ENCODE peak calls at places on chromosomes 3 and 15, in nine cellular contexts. K, Z, N, W, C, J, U, O and B are unnamed samples.
A peak's percentile ranks its signal among the peaks of the same experiment; 100 is the strongest.

GRCh38 chr3:73342077-73342476 is 280.6 kb downstream of the EBLN2 start:
- DNase-seq in O (no peak), U (no peak), K (no peak), Z (no peak), N (no peak), J (no peak), W (no peak), C (no peak), B (no peak)

GRCh38 chr3:102238362-102238761 is 196.5 kb upstream of the ZPLD1 start:
- DNase-seq in Z (no peak), N (no peak), K (no peak), J (no peak), W (no peak), C (no peak), O (no peak), U (no peak), B (no peak)

GRCh38 chr15:48507416-48508065 is 138.0 kb downstream of the FBN1 start:
- DNase-seq in W (peak; percentile 84), U (peak; percentile 67), J (peak; percentile 20), K (peak; percentile 76), N (no peak), O (no peak), Z (peak; percentile 23), C (peak; percentile 22), B (peak; percentile 55)

GRCh38 chr3:151538706-151539403 is 78.0 kb upstream of the IGSF10 start:
- DNase-seq in K (peak; percentile 44), Z (peak; percentile 83), U (no peak), C (no peak), W (peak; percentile 29), N (no peak), J (peak; percentile 34), O (peak; percentile 16), B (no peak)

GRCh38 chr3:58686847-58687246 is 20.3 kb upstream of the FAM3D start:
- DNase-seq in O (no peak), K (no peak), U (no peak), W (no peak), N (no peak), Z (no peak), C (no peak), J (no peak), B (no peak)

GRCh38 chr3:32340039-32340438 is 51.6 kb upstream of the CMTM7 start:
- DNase-seq in N (peak; percentile 21), Z (peak; percentile 58), O (peak; percentile 16), J (peak; percentile 13), K (peak; percentile 48), C (peak; percentile 13), U (peak; percentile 32), W (peak; percentile 74), B (peak; percentile 28)

GRCh38 chr15:93033434-93034045 is 55.5 kb downstream of the RGMA start:
- DNase-seq in N (no peak), W (no peak), C (no peak), K (no peak), U (no peak), J (no peak), O (no peak), Z (no peak), B (no peak)

GRCh38 chr15:38414351-38414750 is 39.6 kb upstream of the FAM98B start:
- DNase-seq in J (peak; percentile 31), O (peak; percentile 76), N (peak; percentile 18), C (peak; percentile 55), W (peak; percentile 89), K (peak; percentile 85), Z (peak; percentile 24), U (peak; percentile 78), B (peak; percentile 71)

GRCh38 chr15:55897560-55898336 is 95.7 kb downstream of the NEDD4 start:
- DNase-seq in U (peak; percentile 68), C (peak; percentile 70), J (no peak), W (peak; percentile 78), K (peak; percentile 66), Z (peak; percentile 32), N (no peak), O (peak; percentile 40), B (peak; percentile 42)

GRCh38 chr3:63864008-63864871 is 573 bp downstream of the ATXN7 start:
- DNase-seq in Z (peak; percentile 71), U (peak; percentile 35), N (peak; percentile 55), W (peak; percentile 10), O (peak; percentile 24), J (no peak), C (peak; percentile 41), K (peak; percentile 55), B (no peak)

GRCh38 chr3:147384210-147385058 is 21.9 kb downstream of the ZIC4 start:
- DNase-seq in Z (no peak), O (no peak), C (no peak), K (no peak), U (no peak), J (no peak), N (no peak), W (no peak), B (no peak)

GRCh38 chr3:116517308-116517707 is 72.0 kb upstream of the LSAMP start:
- DNase-seq in Z (no peak), W (peak; percentile 6), K (peak; percentile 33), U (no peak), O (no peak), N (no peak), C (peak; percentile 3), J (no peak), B (no peak)